ENCODE peak calls at places on chromosomes 11 and 22, in ten cellular contexts. Q is HS-5; W is mucosa of descending colon; B is dorsolateral prefrontal cortex; I is activated CD4-positive, alpha-beta T cell treated with anti-CD3 and anti-CD28 coated beads for 4 hours; M is GM23248; G is HFFc6; A is nucleus accumbens; N is NAMALWA; V is transverse colon. Y is an unnamed sample.
A peak's percentile ranks its signal among the peaks of the same experiment; 100 is the strongest.

GRCh38 chr22:50628543-50629134 is 687 bp upstream of the ARSA start:
- DNase-seq in N (no peak), B (no peak), Q (no peak), A (no peak), M (no peak), I (no peak), V (no peak), W (no peak), G (no peak), Y (no peak)

GRCh38 chr11:124150684-124151083 is 32.5 kb upstream of the OR10D3 start:
- DNase-seq in Q (no peak), I (no peak), M (no peak), G (no peak), V (no peak), A (no peak), W (no peak), N (no peak), B (no peak), Y (no peak)

GRCh38 chr11:75814369-75814685 is 683 bp upstream of the UVRAG start:
- DNase-seq in I (no peak), W (no peak), N (no peak), B (no peak), V (no peak), G (no peak), M (no peak), A (no peak), Q (no peak), Y (no peak)

GRCh38 chr11:21656065-21656464 is 536.8 kb upstream of the ANO5 start:
- DNase-seq in M (no peak), N (no peak), Q (no peak), I (no peak), A (no peak), B (no peak), W (no peak), V (no peak), G (no peak), Y (no peak)

GRCh38 chr11:8370812-8371515 is 107.3 kb upstream of the LMO1 start:
- DNase-seq in G (no peak), M (no peak), V (no peak), N (no peak), Q (no peak), W (no peak), B (no peak), I (no peak), A (no peak), Y (no peak)

GRCh38 chr22:39514373-39514973 is 5.9 kb upstream of the ATF4 start:
- DNase-seq in V (peak; percentile 57), W (peak; percentile 89), G (no peak), A (no peak), B (no peak), N (peak; percentile 71), I (no peak), M (peak; percentile 63), Q (no peak), Y (peak; percentile 34)

GRCh38 chr11:46050065-46050464 is 71.2 kb downstream of the PHF21A start:
- DNase-seq in G (peak; percentile 84), M (peak; percentile 87), W (no peak), I (no peak), N (no peak), V (peak; percentile 12), Q (peak; percentile 37), A (no peak), B (no peak), Y (no peak)

GRCh38 chr22:46073683-46074504 is 76.4 kb upstream of the PPARA start:
- DNase-seq in N (no peak), M (peak; percentile 63), B (peak; percentile 54), A (no peak), Q (no peak), V (peak; percentile 50), G (peak; percentile 43), W (peak; percentile 69), I (no peak), Y (no peak)

GRCh38 chr22:33923660-33924246 is 3.5 kb upstream of the LARGE1 start:
- DNase-seq in G (peak; percentile 46), N (peak; percentile 87), A (peak; percentile 48), B (no peak), I (no peak), V (peak; percentile 75), Q (no peak), W (peak; percentile 89), M (peak; percentile 84), Y (no peak)

Y was measured in C1 segment of cervical spinal cord.